ENCODE peak calls at places on chromosomes 1 and 21, in seven cellular contexts. One of them, this sample, is unnamed.

GRCh38 chr1:85888961-85889360 is 180.7 kb upstream of the ZNHIT6 start:
- DNase-seq in activated B cell treated with CpG ODN at 0.5 μM for 24 hours: no peak
- DNase-seq in pancreas: no peak
- DNase-seq in progenitor cell of endocrine pancreas: no peak
- DNase-seq in esophagus muscularis mucosa: no peak
- DNase-seq in WTC11: no peak
- DNase-seq in foreskin fibroblast: no peak
- DNase-seq in this sample: no peak

GRCh38 chr21:14712121-14712520 is 166.0 kb upstream of the SAMSN1 start:
- DNase-seq in esophagus muscularis mucosa: no peak
- DNase-seq in activated B cell treated with CpG ODN at 0.5 μM for 24 hours: no peak
- DNase-seq in progenitor cell of endocrine pancreas: no peak
- DNase-seq in WTC11: no peak
- DNase-seq in pancreas: no peak
- DNase-seq in foreskin fibroblast: no peak
- DNase-seq in this sample: no peak

GRCh38 chr1:9294440-9294773 is 1.7 kb downstream of the SPSB1 start:
- DNase-seq in esophagus muscularis mucosa: no peak
- DNase-seq in pancreas: peak
- DNase-seq in foreskin fibroblast: peak
- DNase-seq in WTC11: no peak
- DNase-seq in progenitor cell of endocrine pancreas: no peak
- DNase-seq in activated B cell treated with CpG ODN at 0.5 μM for 24 hours: no peak
- DNase-seq in this sample: no peak

GRCh38 chr1:213326666-213327317 is 275.8 kb downstream of the RPS6KC1 start:
- DNase-seq in foreskin fibroblast: peak
- DNase-seq in activated B cell treated with CpG ODN at 0.5 μM for 24 hours: no peak
- DNase-seq in progenitor cell of endocrine pancreas: no peak
- DNase-seq in WTC11: no peak
- DNase-seq in pancreas: no peak
- DNase-seq in esophagus muscularis mucosa: no peak
- DNase-seq in this sample: no peak

GRCh38 chr1:107867422-107867821 is 97.6 kb downstream of the VAV3 start:
- DNase-seq in progenitor cell of endocrine pancreas: no peak
- DNase-seq in pancreas: no peak
- DNase-seq in activated B cell treated with CpG ODN at 0.5 μM for 24 hours: no peak
- DNase-seq in esophagus muscularis mucosa: no peak
- DNase-seq in WTC11: peak
- DNase-seq in foreskin fibroblast: no peak
- DNase-seq in this sample: no peak

GRCh38 chr1:32873484-32873883 is 2.8 kb upstream of the FNDC5 start:
- DNase-seq in activated B cell treated with CpG ODN at 0.5 μM for 24 hours: no peak
- DNase-seq in foreskin fibroblast: no peak
- DNase-seq in esophagus muscularis mucosa: no peak
- DNase-seq in WTC11: no peak
- DNase-seq in pancreas: no peak
- DNase-seq in progenitor cell of endocrine pancreas: no peak
- DNase-seq in this sample: no peak

GRCh38 chr1:240033406-240033805 is 58.3 kb upstream of the FMN2 start:
- DNase-seq in pancreas: no peak
- DNase-seq in esophagus muscularis mucosa: no peak
- DNase-seq in progenitor cell of endocrine pancreas: no peak
- DNase-seq in activated B cell treated with CpG ODN at 0.5 μM for 24 hours: no peak
- DNase-seq in foreskin fibroblast: no peak
- DNase-seq in WTC11: no peak
- DNase-seq in this sample: no peak

GRCh38 chr1:77687519-77687906 is 5.1 kb upstream of the ZZZ3 start:
- DNase-seq in foreskin fibroblast: no peak
- DNase-seq in esophagus muscularis mucosa: no peak
- DNase-seq in WTC11: peak
- DNase-seq in progenitor cell of endocrine pancreas: peak
- DNase-seq in pancreas: no peak
- DNase-seq in activated B cell treated with CpG ODN at 0.5 μM for 24 hours: no peak
- DNase-seq in this sample: no peak

GRCh38 chr1:19124273-19124672 is 85.8 kb downstream of the UBR4 start:
- DNase-seq in progenitor cell of endocrine pancreas: no peak
- DNase-seq in pancreas: no peak
- DNase-seq in esophagus muscularis mucosa: no peak
- DNase-seq in foreskin fibroblast: no peak
- DNase-seq in activated B cell treated with CpG ODN at 0.5 μM for 24 hours: no peak
- DNase-seq in WTC11: no peak
- DNase-seq in this sample: no peak

GRCh38 chr21:32806810-32807386 is 35.3 kb upstream of the PAXBP1 start:
- DNase-seq in pancreas: no peak
- DNase-seq in esophagus muscularis mucosa: peak
- DNase-seq in foreskin fibroblast: no peak
- DNase-seq in progenitor cell of endocrine pancreas: no peak
- DNase-seq in WTC11: no peak
- DNase-seq in activated B cell treated with CpG ODN at 0.5 μM for 24 hours: no peak
- DNase-seq in this sample: no peak

GRCh38 chr1:209513226-209513625 is 70.3 kb upstream of the CAMK1G start:
- DNase-seq in WTC11: no peak
- DNase-seq in progenitor cell of endocrine pancreas: no peak
- DNase-seq in activated B cell treated with CpG ODN at 0.5 μM for 24 hours: no peak
- DNase-seq in pancreas: no peak
- DNase-seq in foreskin fibroblast: peak
- DNase-seq in esophagus muscularis mucosa: peak
- DNase-seq in this sample: peak

GRCh38 chr21:46161180-46161799 is 5.9 kb upstream of the FTCD start:
- DNase-seq in activated B cell treated with CpG ODN at 0.5 μM for 24 hours: peak
- DNase-seq in pancreas: no peak
- DNase-seq in progenitor cell of endocrine pancreas: no peak
- DNase-seq in WTC11: no peak
- DNase-seq in foreskin fibroblast: no peak
- DNase-seq in esophagus muscularis mucosa: no peak
- DNase-seq in this sample: no peak

GRCh38 chr1:226424228-226425003 is 16.5 kb upstream of the PARP1 start:
- DNase-seq in pancreas: no peak
- DNase-seq in activated B cell treated with CpG ODN at 0.5 μM for 24 hours: no peak
- DNase-seq in esophagus muscularis mucosa: no peak
- DNase-seq in WTC11: no peak
- DNase-seq in progenitor cell of endocrine pancreas: no peak
- DNase-seq in foreskin fibroblast: peak
- DNase-seq in this sample: no peak

GRCh38 chr1:10694633-10695627 is 101.5 kb downstream of the CASZ1 start:
- DNase-seq in progenitor cell of endocrine pancreas: peak
- DNase-seq in foreskin fibroblast: peak
- DNase-seq in activated B cell treated with CpG ODN at 0.5 μM for 24 hours: peak
- DNase-seq in esophagus muscularis mucosa: peak
- DNase-seq in WTC11: peak
- DNase-seq in pancreas: peak
- DNase-seq in this sample: peak

GRCh38 chr1:219812491-219813221 is 115.7 kb downstream of the SLC30A10 start:
- DNase-seq in esophagus muscularis mucosa: no peak
- DNase-seq in activated B cell treated with CpG ODN at 0.5 μM for 24 hours: no peak
- DNase-seq in progenitor cell of endocrine pancreas: peak
- DNase-seq in pancreas: peak
- DNase-seq in WTC11: peak
- DNase-seq in foreskin fibroblast: peak
- DNase-seq in this sample: no peak

GRCh38 chr21:39114871-39115658 is 68.2 kb downstream of the PSMG1 start:
- DNase-seq in progenitor cell of endocrine pancreas: no peak
- DNase-seq in esophagus muscularis mucosa: no peak
- DNase-seq in pancreas: no peak
- DNase-seq in foreskin fibroblast: no peak
- DNase-seq in WTC11: no peak
- DNase-seq in activated B cell treated with CpG ODN at 0.5 μM for 24 hours: no peak
- DNase-seq in this sample: no peak

GRCh38 chr1:218027152-218027551 is 257.9 kb upstream of the RRP15 start:
- DNase-seq in esophagus muscularis mucosa: no peak
- DNase-seq in activated B cell treated with CpG ODN at 0.5 μM for 24 hours: no peak
- DNase-seq in WTC11: no peak
- DNase-seq in foreskin fibroblast: no peak
- DNase-seq in progenitor cell of endocrine pancreas: no peak
- DNase-seq in pancreas: no peak
- DNase-seq in this sample: no peak

GRCh38 chr1:51343624-51344023 is 13.3 kb upstream of the TTC39A start:
- DNase-seq in progenitor cell of endocrine pancreas: no peak
- DNase-seq in activated B cell treated with CpG ODN at 0.5 μM for 24 hours: no peak
- DNase-seq in pancreas: no peak
- DNase-seq in foreskin fibroblast: no peak
- DNase-seq in esophagus muscularis mucosa: no peak
- DNase-seq in WTC11: no peak
- DNase-seq in this sample: no peak

GRCh38 chr1:51346086-51346942 is 16.0 kb upstream of the TTC39A start:
- DNase-seq in pancreas: no peak
- DNase-seq in progenitor cell of endocrine pancreas: no peak
- DNase-seq in WTC11: no peak
- DNase-seq in foreskin fibroblast: no peak
- DNase-seq in esophagus muscularis mucosa: no peak
- DNase-seq in activated B cell treated with CpG ODN at 0.5 μM for 24 hours: no peak
- DNase-seq in this sample: no peak

GRCh38 chr1:51344276-51344601 is 13.9 kb upstream of the TTC39A start:
- DNase-seq in activated B cell treated with CpG ODN at 0.5 μM for 24 hours: no peak
- DNase-seq in WTC11: no peak
- DNase-seq in esophagus muscularis mucosa: no peak
- DNase-seq in foreskin fibroblast: no peak
- DNase-seq in progenitor cell of endocrine pancreas: no peak
- DNase-seq in pancreas: no peak
- DNase-seq in this sample: no peak

GRCh38 chr1:51345300-51345687 is 14.9 kb upstream of the TTC39A start:
- DNase-seq in esophagus muscularis mucosa: no peak
- DNase-seq in progenitor cell of endocrine pancreas: no peak
- DNase-seq in activated B cell treated with CpG ODN at 0.5 μM for 24 hours: no peak
- DNase-seq in foreskin fibroblast: no peak
- DNase-seq in pancreas: no peak
- DNase-seq in WTC11: no peak
- DNase-seq in this sample: no peak

GRCh38 chr1:51344602-51345299 is 14.4 kb upstream of the TTC39A start:
- DNase-seq in WTC11: peak
- DNase-seq in pancreas: peak
- DNase-seq in activated B cell treated with CpG ODN at 0.5 μM for 24 hours: no peak
- DNase-seq in esophagus muscularis mucosa: no peak
- DNase-seq in foreskin fibroblast: no peak
- DNase-seq in progenitor cell of endocrine pancreas: peak
- DNase-seq in this sample: no peak
- TF ChIP-seq CTCF in WTC11: no peak
- TF ChIP-seq CTCF in pancreas: peak
- TF ChIP-seq CTCF in activated B cell treated with CpG ODN at 0.5 μM for 24 hours: no peak
- TF ChIP-seq CTCF in esophagus muscularis mucosa: no peak
- TF ChIP-seq CTCF in foreskin fibroblast: no peak
- TF ChIP-seq CTCF in progenitor cell of endocrine pancreas: peak
- TF ChIP-seq CTCF in this sample: no peak

GRCh38 chr1:25567710-25568089 is 24.3 kb downstream of the LDLRAP1 start:
- DNase-seq in esophagus muscularis mucosa: no peak
- DNase-seq in activated B cell treated with CpG ODN at 0.5 μM for 24 hours: no peak
- DNase-seq in pancreas: no peak
- DNase-seq in foreskin fibroblast: no peak
- DNase-seq in progenitor cell of endocrine pancreas: no peak
- DNase-seq in WTC11: no peak
- DNase-seq in this sample: no peak

GRCh38 chr1:25566730-25567341 is 23.4 kb downstream of the LDLRAP1 start:
- DNase-seq in pancreas: no peak
- DNase-seq in progenitor cell of endocrine pancreas: no peak
- DNase-seq in esophagus muscularis mucosa: no peak
- DNase-seq in WTC11: peak
- DNase-seq in foreskin fibroblast: peak
- DNase-seq in activated B cell treated with CpG ODN at 0.5 μM for 24 hours: no peak
- DNase-seq in this sample: no peak

GRCh38 chr1:25569599-25570458 is 26.4 kb downstream of the LDLRAP1 start:
- DNase-seq in pancreas: no peak
- DNase-seq in activated B cell treated with CpG ODN at 0.5 μM for 24 hours: no peak
- DNase-seq in progenitor cell of endocrine pancreas: no peak
- DNase-seq in foreskin fibroblast: no peak
- DNase-seq in WTC11: no peak
- DNase-seq in esophagus muscularis mucosa: no peak
- DNase-seq in this sample: no peak

GRCh38 chr1:25568834-25569598 is 25.6 kb downstream of the LDLRAP1 start:
- DNase-seq in foreskin fibroblast: peak
- DNase-seq in progenitor cell of endocrine pancreas: no peak
- DNase-seq in pancreas: no peak
- DNase-seq in WTC11: no peak
- DNase-seq in activated B cell treated with CpG ODN at 0.5 μM for 24 hours: no peak
- DNase-seq in esophagus muscularis mucosa: no peak
- DNase-seq in this sample: no peak

GRCh38 chr1:25568090-25568833 is 24.9 kb downstream of the LDLRAP1 start:
- DNase-seq in esophagus muscularis mucosa: no peak
- DNase-seq in activated B cell treated with CpG ODN at 0.5 μM for 24 hours: no peak
- DNase-seq in foreskin fibroblast: peak
- DNase-seq in WTC11: peak
- DNase-seq in progenitor cell of endocrine pancreas: no peak
- DNase-seq in pancreas: no peak
- DNase-seq in this sample: no peak
- TF ChIP-seq CTCF in esophagus muscularis mucosa: no peak
- TF ChIP-seq CTCF in activated B cell treated with CpG ODN at 0.5 μM for 24 hours: no peak
- TF ChIP-seq CTCF in foreskin fibroblast: peak
- TF ChIP-seq CTCF in WTC11: no peak
- TF ChIP-seq CTCF in progenitor cell of endocrine pancreas: no peak
- TF ChIP-seq CTCF in pancreas: no peak
- TF ChIP-seq CTCF in this sample: no peak

GRCh38 chr1:30724175-30724574 is 790 bp upstream of the MATN1 start:
- DNase-seq in pancreas: no peak
- DNase-seq in progenitor cell of endocrine pancreas: no peak
- DNase-seq in activated B cell treated with CpG ODN at 0.5 μM for 24 hours: no peak
- DNase-seq in esophagus muscularis mucosa: no peak
- DNase-seq in foreskin fibroblast: no peak
- DNase-seq in WTC11: no peak
- DNase-seq in this sample: no peak
- TF ChIP-seq CTCF in pancreas: no peak
- TF ChIP-seq CTCF in progenitor cell of endocrine pancreas: no peak
- TF ChIP-seq CTCF in activated B cell treated with CpG ODN at 0.5 μM for 24 hours: no peak
- TF ChIP-seq CTCF in esophagus muscularis mucosa: no peak
- TF ChIP-seq CTCF in foreskin fibroblast: no peak
- TF ChIP-seq CTCF in WTC11: no peak
- TF ChIP-seq CTCF in this sample: peak

GRCh38 chr1:206804156-206804737 is 32.0 kb upstream of the IL10 start:
- DNase-seq in progenitor cell of endocrine pancreas: no peak
- DNase-seq in WTC11: no peak
- DNase-seq in pancreas: no peak
- DNase-seq in foreskin fibroblast: no peak
- DNase-seq in activated B cell treated with CpG ODN at 0.5 μM for 24 hours: no peak
- DNase-seq in esophagus muscularis mucosa: no peak
- DNase-seq in this sample: no peak

GRCh38 chr1:206809504-206810084 is 37.3 kb upstream of the IL10 start:
- DNase-seq in progenitor cell of endocrine pancreas: no peak
- DNase-seq in foreskin fibroblast: peak
- DNase-seq in pancreas: peak
- DNase-seq in activated B cell treated with CpG ODN at 0.5 μM for 24 hours: no peak
- DNase-seq in esophagus muscularis mucosa: no peak
- DNase-seq in WTC11: no peak
- DNase-seq in this sample: no peak

GRCh38 chr1:206812456-206812855 is 40.2 kb upstream of the IL10 start:
- DNase-seq in foreskin fibroblast: no peak
- DNase-seq in pancreas: no peak
- DNase-seq in WTC11: no peak
- DNase-seq in esophagus muscularis mucosa: no peak
- DNase-seq in activated B cell treated with CpG ODN at 0.5 μM for 24 hours: no peak
- DNase-seq in progenitor cell of endocrine pancreas: no peak
- DNase-seq in this sample: no peak

GRCh38 chr1:206805357-206805756 is 33.1 kb upstream of the IL10 start:
- DNase-seq in progenitor cell of endocrine pancreas: no peak
- DNase-seq in pancreas: no peak
- DNase-seq in WTC11: no peak
- DNase-seq in foreskin fibroblast: no peak
- DNase-seq in esophagus muscularis mucosa: no peak
- DNase-seq in activated B cell treated with CpG ODN at 0.5 μM for 24 hours: no peak
- DNase-seq in this sample: no peak

GRCh38 chr1:206808615-206809014 is 36.3 kb upstream of the IL10 start:
- DNase-seq in pancreas: no peak
- DNase-seq in progenitor cell of endocrine pancreas: peak
- DNase-seq in esophagus muscularis mucosa: no peak
- DNase-seq in activated B cell treated with CpG ODN at 0.5 μM for 24 hours: no peak
- DNase-seq in foreskin fibroblast: no peak
- DNase-seq in WTC11: no peak
- DNase-seq in this sample: no peak
- TF ChIP-seq CTCF in pancreas: no peak
- TF ChIP-seq CTCF in progenitor cell of endocrine pancreas: peak
- TF ChIP-seq CTCF in esophagus muscularis mucosa: peak
- TF ChIP-seq CTCF in activated B cell treated with CpG ODN at 0.5 μM for 24 hours: no peak
- TF ChIP-seq CTCF in foreskin fibroblast: peak
- TF ChIP-seq CTCF in WTC11: no peak
- TF ChIP-seq CTCF in this sample: peak